ENCODE peak calls at places on chromosomes 7 and 10, in nine cellular contexts. B, A, M, O, W, V, D, N and G are unnamed samples. For H3K27me3, the result is how much of the 10 kb centered on the place peaks cover.

GRCh38 chr7:40579401-40579800 is 444.6 kb downstream of the SUGCT start:
- DNase-seq in W (no peak), M (no peak), A (no peak), O (no peak), V (no peak), D (no peak), B (no peak), N (no peak), G (no peak)

GRCh38 chr7:81604075-81604807 is 165.6 kb downstream of the HGF start:
- DNase-seq in M (no peak), O (no peak), V (no peak), A (no peak), W (no peak), N (no peak), B (peak), D (no peak), G (no peak)

GRCh38 chr7:47819054-47819920 is 129.0 kb downstream of the PKD1L1 start:
- DNase-seq in O (peak), N (peak), B (peak), A (peak), M (peak), W (peak), V (peak), D (peak), G (peak)

GRCh38 chr7:50651227-50651989 is 86.2 kb upstream of the DDC start:
- DNase-seq in D (no peak), M (no peak), A (no peak), N (no peak), O (no peak), V (no peak), W (no peak), B (no peak), G (no peak)

GRCh38 chr10:6068422-6068821 is 6.3 kb upstream of the IL2RA start:
- DNase-seq in D (no peak), B (no peak), V (no peak), N (no peak), W (no peak), M (no peak), O (no peak), A (no peak), G (no peak)

GRCh38 chr10:94320285-94320914 is 42.3 kb downstream of the NOC3L start:
- DNase-seq in V (peak), O (peak), D (peak), W (peak), A (peak), M (peak), B (no peak), N (peak), G (peak)

GRCh38 chr7:135258585-135258984 is 24.9 kb downstream of the STRA8 start:
- DNase-seq in B (no peak), A (no peak), D (no peak), W (no peak), N (no peak), O (no peak), M (no peak), V (no peak), G (no peak)

GRCh38 chr7:73994761-73995160 is 33.2 kb upstream of the ELN start:
- DNase-seq in D (no peak), V (no peak), O (no peak), N (no peak), A (no peak), B (no peak), M (no peak), W (no peak), G (no peak)

GRCh38 chr10:55629792-55630490 is 731.1 kb downstream of the ZWINT start:
- DNase-seq in M (peak), W (peak), N (peak), A (no peak), V (no peak), D (no peak), O (peak), B (no peak), G (no peak)

GRCh38 chr10:8712653-8713052 is 658.2 kb downstream of the GATA3 start:
- DNase-seq in M (no peak), O (no peak), A (no peak), V (no peak), W (no peak), D (no peak), N (peak), B (no peak), G (no peak)

GRCh38 chr10:85642082-85642420 is 724.5 kb downstream of the GRID1 start:
- DNase-seq in A (no peak), B (no peak), W (no peak), V (no peak), O (no peak), D (no peak), N (no peak), M (no peak), G (no peak)

GRCh38 chr10:103745264-103746247 is 109.8 kb downstream of the SH3PXD2A start:
- DNase-seq in W (no peak), O (peak), A (no peak), V (peak), N (peak), B (no peak), D (peak), M (no peak), G (no peak)

GRCh38 chr7:67716729-67717128 is 720.1 kb downstream of the TYW1 start:
- DNase-seq in B (no peak), N (no peak), V (no peak), W (no peak), A (no peak), M (no peak), D (no peak), O (no peak), G (no peak)

GRCh38 chr10:79045566-79046175 is 23.1 kb upstream of the ZMIZ1 start:
- DNase-seq in A (no peak), W (no peak), O (no peak), M (no peak), B (no peak), N (no peak), D (no peak), V (no peak), G (peak)

GRCh38 chr7:72098812-72099211 is 313.3 kb downstream of the CALN1 start:
- DNase-seq in W (no peak), V (no peak), N (no peak), B (no peak), O (peak), M (peak), D (no peak), A (no peak), G (no peak)

GRCh38 chr10:88531383-88532092 is 51.6 kb downstream of the RNLS start:
- DNase-seq in V (no peak), D (no peak), N (no peak), W (no peak), B (no peak), M (no peak), A (no peak), O (no peak), G (no peak)

GRCh38 chr10:92891885-92892705 is 43.8 kb downstream of the EXOC6 start:
- DNase-seq in M (peak), B (peak), D (peak), W (no peak), O (peak), A (no peak), N (peak), V (peak), G (peak)

GRCh38 chr7:1055084-1055450 is 10.7 kb downstream of the GPR146 start:
- DNase-seq in D (peak), A (peak), W (no peak), N (no peak), V (peak), M (no peak), B (peak), O (peak), G (peak)

DNA sequence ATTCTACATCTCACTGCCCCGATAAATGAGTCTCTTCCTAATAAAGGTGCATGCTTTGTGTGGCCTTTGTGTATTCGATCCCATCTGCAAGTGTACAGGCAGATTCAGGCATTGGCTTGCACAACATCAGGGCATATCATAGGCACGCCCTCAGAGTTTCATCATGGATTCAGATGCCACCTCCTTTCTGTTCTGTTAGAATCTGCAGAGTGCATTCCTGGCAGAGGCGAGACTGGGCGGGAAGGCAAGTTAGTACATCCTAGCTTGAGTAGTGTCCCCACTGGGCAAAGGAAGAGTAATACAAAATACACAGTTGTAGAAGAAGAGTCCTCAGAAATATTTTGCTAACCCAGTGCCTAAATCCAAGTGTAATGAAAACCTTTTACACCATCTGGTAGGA is 346.5 kb upstream of the GALNT17 start:
- DNase-seq in D (no peak), N (no peak), W (no peak), A (no peak), M (no peak), O (no peak), V (no peak), B (no peak), G (no peak)
- H3K27me3 ChIP-seq in D (under half), N (under half), W (under half), A (under half), M (under half), O (under half), V (under half), B (under half), G (under half)

GRCh38 chr10:48701139-48701901 is 16.6 kb downstream of the WDFY4 start:
- DNase-seq in O (no peak), N (peak), D (no peak), V (no peak), M (no peak), B (no peak), W (no peak), A (no peak), G (no peak)

GRCh38 chr10:48700071-48700470 is 15.4 kb downstream of the WDFY4 start:
- DNase-seq in V (no peak), B (no peak), O (no peak), A (no peak), D (no peak), W (no peak), N (no peak), M (no peak), G (no peak)

GRCh38 chr10:48698971-48699627 is 14.4 kb downstream of the WDFY4 start:
- DNase-seq in A (no peak), M (no peak), W (no peak), V (no peak), O (no peak), D (no peak), N (no peak), B (no peak), G (no peak)

GRCh38 chr10:48701941-48702340 is 17.3 kb downstream of the WDFY4 start:
- DNase-seq in O (no peak), V (no peak), D (no peak), A (no peak), N (no peak), W (no peak), B (no peak), M (no peak), G (no peak)

DNA sequence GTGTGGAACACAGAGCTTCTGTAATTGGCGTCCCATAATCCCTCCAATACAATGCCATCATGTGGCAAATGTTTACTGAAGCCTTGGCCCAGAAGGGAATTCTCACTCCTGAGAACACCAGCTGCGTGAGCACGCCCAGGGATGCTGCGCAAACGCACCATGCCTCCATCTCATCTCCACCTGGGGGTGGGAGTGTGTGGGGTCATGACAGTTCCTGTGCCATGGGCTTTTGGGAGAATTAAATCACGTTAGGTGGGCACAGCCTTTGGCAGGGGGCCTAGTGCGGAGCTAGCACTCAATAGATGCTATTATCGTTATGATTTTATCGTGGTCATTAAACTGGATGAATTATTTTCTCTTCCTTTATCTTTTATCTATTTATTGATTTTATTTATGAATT is 15.8 kb downstream of the WDFY4 start:
- DNase-seq in B (no peak), M (no peak), O (no peak), D (no peak), A (no peak), W (no peak), V (no peak), N (no peak), G (no peak)
- H3K27me3 ChIP-seq in B (under half), M (under half), O (under half), D (under half), A (under half), W (under half), V (under half), N (under half), G (under half)

DNA sequence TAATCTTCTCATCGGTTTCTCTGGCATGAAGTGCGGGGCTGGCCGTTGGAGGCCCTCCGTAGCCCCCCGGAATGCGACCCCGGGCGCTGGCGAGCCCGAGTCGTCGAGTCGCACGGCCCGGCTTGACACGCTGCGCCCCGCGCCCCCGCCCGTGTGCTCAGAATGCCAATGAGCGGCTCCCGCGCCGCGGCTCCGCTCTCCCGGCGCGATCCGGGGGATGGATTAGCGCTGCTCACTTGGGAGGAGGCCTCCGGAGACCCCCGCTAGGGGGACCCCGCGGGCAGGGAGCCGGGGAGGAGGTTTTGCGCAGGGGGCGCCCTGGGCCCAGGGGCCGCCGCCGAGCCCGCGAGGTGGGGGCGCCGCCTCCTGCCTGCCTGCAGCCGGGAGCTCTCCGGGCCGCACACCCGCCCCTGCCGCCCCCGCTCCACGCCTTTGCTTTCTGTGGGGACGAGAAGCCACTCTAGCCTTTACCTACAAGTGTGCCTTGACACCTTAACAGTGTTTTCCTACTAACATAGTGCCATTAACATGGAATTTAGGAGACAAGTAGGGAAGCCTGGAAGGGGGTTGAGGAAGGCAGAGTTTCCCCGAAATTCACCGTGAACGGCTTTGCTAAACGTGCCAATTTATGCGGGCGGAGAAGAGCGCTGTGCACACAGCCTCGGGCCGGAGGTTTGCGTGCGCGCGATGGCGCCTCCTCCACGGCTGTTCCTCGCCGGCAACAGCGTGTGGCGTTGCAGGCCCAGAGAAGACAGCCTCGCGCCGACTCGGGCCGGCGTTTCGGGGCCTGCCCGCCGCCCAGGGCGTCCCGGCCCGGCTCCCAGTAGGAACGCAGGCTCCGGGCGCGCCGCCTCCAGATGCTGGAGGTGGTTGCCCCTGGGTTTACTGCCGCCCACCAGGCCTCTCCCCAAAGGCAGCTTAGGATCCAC is 7.1 kb downstream of the SHH start:
- DNase-seq in V (no peak), B (no peak), N (peak), O (peak), W (peak), M (no peak), D (peak), A (peak), G (no peak)
- H3K27me3 ChIP-seq in V (half or more), B (half or more), N (under half), O (half or more), W (half or more), M (under half), D (under half), A (under half), G (under half)

DNA sequence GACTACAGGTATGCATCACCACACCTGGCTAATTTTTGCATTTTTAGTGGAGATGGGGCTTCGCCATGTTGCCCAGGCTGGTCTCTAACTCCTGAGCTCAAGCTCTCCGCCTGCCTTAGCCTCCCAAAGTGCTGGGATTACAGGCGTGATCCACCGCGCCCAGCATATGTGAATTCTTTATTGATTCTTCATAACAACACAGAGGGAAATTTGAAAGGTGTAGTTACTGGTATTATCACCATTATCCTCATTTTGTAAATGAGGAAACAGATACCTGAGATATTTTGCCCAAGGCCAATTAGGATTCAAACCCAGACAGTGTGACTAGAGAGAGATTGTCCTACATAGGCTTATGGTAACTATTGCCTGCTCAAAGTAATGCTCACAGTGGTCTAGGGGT is 22.6 kb downstream of the TCF7L2 start:
- DNase-seq in A (no peak), D (no peak), O (no peak), B (no peak), V (no peak), M (no peak), N (no peak), W (no peak), G (no peak)
- H3K27me3 ChIP-seq in A (under half), D (under half), O (under half), B (under half), V (under half), M (under half), N (under half), W (under half), G (under half)

DNA sequence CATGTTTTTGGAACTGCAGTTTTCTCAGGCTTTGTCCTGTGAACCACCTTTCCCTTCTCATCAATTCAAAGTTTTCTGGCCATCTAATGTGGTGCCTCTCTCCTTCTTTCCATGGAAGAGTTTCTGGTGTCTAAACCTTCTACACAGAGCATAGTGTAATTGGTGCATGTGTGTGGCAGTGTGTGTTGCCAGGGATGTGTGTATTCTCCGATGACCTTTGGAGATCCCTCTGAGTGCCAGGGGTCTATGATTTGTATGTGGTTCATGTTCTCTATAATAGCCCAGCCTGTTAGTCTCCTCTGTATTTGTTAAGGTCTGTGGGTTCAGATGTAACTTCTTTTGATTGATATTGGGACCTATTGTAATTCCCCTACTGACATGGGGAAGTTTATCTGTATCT is 1.5 kb downstream of the TAS2R60 start:
- DNase-seq in M (no peak), O (no peak), B (no peak), V (no peak), D (no peak), W (no peak), A (no peak), N (no peak), G (no peak)
- H3K27me3 ChIP-seq in M (under half), O (under half), B (under half), V (under half), D (under half), W (under half), A (under half), N (under half), G (under half)